ENCODE peak calls at places on chromosomes 7 and 10, in ten cellular contexts. T is aorta; V is NCI-H446; K is NCI-H1105 treated with DMSO at 0.1 percent for 48 hours; R is skeletal muscle cell; A is activated naive CD4-positive, alpha-beta T cell treated with anti-CD3 and anti-CD28 coated beads for 36 hours; E is NCI-H460; B is T-helper 2 cell; Q is CD8-positive, alpha-beta T cell; P is RCC 7860. Y is an unnamed sample.

GRCh38 chr10:71707240-71707789 is 12.3 kb downstream of the C10orf105 start:
- DNase-seq in T (no peak), V (no peak), K (no peak), R (no peak), A (no peak), E (no peak), B (no peak), Q (no peak), P (no peak), Y (no peak)

GRCh38 chr7:30472771-30473392 is 5.7 kb downstream of the NOD1 start:
- DNase-seq in T (no peak), V (peak), K (no peak), R (peak), A (no peak), E (no peak), B (no peak), Q (no peak), P (no peak), Y (no peak)

GRCh38 chr10:119754085-119754484 is 28.2 kb downstream of the INPP5F start:
- DNase-seq in T (no peak), V (no peak), K (peak), R (no peak), A (no peak), E (no peak), B (no peak), Q (no peak), P (no peak), Y (no peak)

GRCh38 chr10:110336111-110336721 is 31.5 kb upstream of the SMNDC1 start:
- DNase-seq in T (no peak), V (no peak), K (no peak), R (peak), A (no peak), E (peak), B (no peak), Q (no peak), P (peak), Y (no peak)

GRCh38 chr7:22167482-22167881 is 189.5 kb downstream of the RAPGEF5 start:
- DNase-seq in T (no peak), V (no peak), K (no peak), R (no peak), A (no peak), E (no peak), B (no peak), Q (no peak), P (no peak), Y (no peak)

GRCh38 chr10:90920986-90921643 is at the start of gene ANKRD1:
- DNase-seq in T (no peak), V (no peak), K (no peak), R (peak), A (no peak), E (peak), B (no peak), Q (no peak), P (peak), Y (no peak)

GRCh38 chr10:50536617-50537252 is 87.0 kb downstream of the SGMS1 start:
- DNase-seq in T (no peak), V (no peak), K (no peak), R (no peak), A (peak), E (no peak), B (no peak), Q (no peak), P (no peak), Y (no peak)

GRCh38 chr7:45048748-45049147 is 40.0 kb downstream of the NACAD start:
- DNase-seq in T (no peak), V (no peak), K (no peak), R (no peak), A (no peak), E (no peak), B (no peak), Q (no peak), P (peak), Y (no peak)

GRCh38 chr7:87517136-87517805 is 41.8 kb upstream of the ABCB4 start:
- DNase-seq in T (no peak), V (no peak), K (no peak), R (no peak), A (no peak), E (no peak), B (no peak), Q (no peak), P (peak), Y (no peak)

GRCh38 chr10:49207936-49208482 is 19.8 kb upstream of the TMEM273 start:
- DNase-seq in T (no peak), V (no peak), K (no peak), R (no peak), A (no peak), E (no peak), B (no peak), Q (no peak), P (no peak), Y (no peak)

GRCh38 chr7:29614229-29614628 is 50.6 kb downstream of the PRR15 start:
- DNase-seq in T (no peak), V (no peak), K (no peak), R (no peak), A (no peak), E (no peak), B (no peak), Q (no peak), P (no peak), Y (no peak)

GRCh38 chr7:71251706-71252105 is 119.8 kb downstream of the GALNT17 start:
- DNase-seq in T (no peak), V (no peak), K (no peak), R (no peak), A (no peak), E (no peak), B (no peak), Q (no peak), P (no peak), Y (no peak)

GRCh38 chr10:106682175-106682574 is 482.3 kb downstream of the SORCS1 start:
- DNase-seq in T (no peak), V (no peak), K (no peak), R (no peak), A (no peak), E (peak), B (no peak), Q (no peak), P (no peak), Y (no peak)

GRCh38 chr10:133187091-133187905 is 27.3 kb downstream of the KNDC1 start:
- DNase-seq in T (no peak), V (no peak), K (no peak), R (no peak), A (no peak), E (no peak), B (no peak), Q (no peak), P (no peak), Y (no peak)

GRCh38 chr7:130593033-130593432 is 75.5 kb downstream of the COPG2 start:
- DNase-seq in T (no peak), V (no peak), K (peak), R (no peak), A (no peak), E (no peak), B (no peak), Q (no peak), P (no peak), Y (no peak)

GRCh38 chr10:103042129-103042528 is 124.0 kb downstream of the CNNM2 start:
- DNase-seq in T (no peak), V (no peak), K (peak), R (no peak), A (no peak), E (no peak), B (no peak), Q (no peak), P (no peak), Y (no peak)

GRCh38 chr7:128814496-128814895 is 15.7 kb upstream of the FLNC start:
- DNase-seq in T (no peak), V (no peak), K (no peak), R (no peak), A (no peak), E (no peak), B (no peak), Q (no peak), P (no peak), Y (no peak)

GRCh38 chr7:16616122-16616521 is 29.4 kb downstream of the ANKMY2 start:
- DNase-seq in T (no peak), V (no peak), K (no peak), R (no peak), A (no peak), E (no peak), B (no peak), Q (no peak), P (no peak), Y (no peak)

GRCh38 chr7:87105401-87105800 is 45.9 kb upstream of the ELAPOR2 start:
- DNase-seq in T (no peak), V (no peak), K (no peak), R (no peak), A (no peak), E (no peak), B (no peak), Q (no peak), P (no peak), Y (no peak)

GRCh38 chr7:128911441-128912031 is 1.0 kb upstream of the KCP start:
- DNase-seq in T (peak), V (no peak), K (no peak), R (no peak), A (no peak), E (no peak), B (no peak), Q (no peak), P (no peak), Y (no peak)

GRCh38 chr10:33333260-33334169 is 952 bp downstream of the NRP1 start:
- DNase-seq in T (no peak), V (no peak), K (peak), R (no peak), A (peak), E (no peak), B (no peak), Q (no peak), P (peak), Y (no peak)

GRCh38 chr10:132927824-132928223 is 14.5 kb downstream of the CFAP46 start:
- DNase-seq in T (no peak), V (no peak), K (no peak), R (no peak), A (no peak), E (no peak), B (no peak), Q (no peak), P (no peak), Y (no peak)

GRCh38 chr10:60394444-60394843 is 4.8 kb upstream of the ANK3 start:
- DNase-seq in T (no peak), V (no peak), K (no peak), R (no peak), A (peak), E (no peak), B (no peak), Q (no peak), P (no peak), Y (no peak)

GRCh38 chr10:90579602-90580242 is 278.1 kb downstream of the HTR7 start:
- DNase-seq in T (no peak), V (no peak), K (no peak), R (peak), A (no peak), E (no peak), B (no peak), Q (no peak), P (peak), Y (no peak)

GRCh38 chr7:7427363-7427762 is 108.3 kb downstream of the COL28A1 start:
- DNase-seq in T (no peak), V (no peak), K (no peak), R (no peak), A (no peak), E (no peak), B (no peak), Q (no peak), P (no peak), Y (no peak)

GRCh38 chr7:144862612-144863319 is 26.9 kb upstream of the TPK1 start:
- DNase-seq in T (no peak), V (no peak), K (no peak), R (no peak), A (no peak), E (no peak), B (no peak), Q (no peak), P (no peak), Y (no peak)

GRCh38 chr7:29196191-29196590 is 1.6 kb downstream of the CHN2 start:
- DNase-seq in T (no peak), V (no peak), K (no peak), R (no peak), A (no peak), E (no peak), B (no peak), Q (no peak), P (no peak), Y (no peak)

GRCh38 chr10:28644647-28645046 is 32.7 kb upstream of the BAMBI start:
- DNase-seq in T (peak), V (no peak), K (no peak), R (no peak), A (no peak), E (no peak), B (no peak), Q (no peak), P (no peak), Y (no peak)

Y was measured in natural killer cell.